ENCODE peak calls at places on chromosomes 16 and 17, in six cellular contexts. P is cardiac fibroblast, O is lower leg skin, Q is fibroblast of pulmonary artery, T is transverse colon, E is Peyer's patch. X is an unnamed sample.
A peak's percentile ranks its signal among the peaks of the same experiment; 100 is the strongest.

GRCh38 chr17:46842835-46843234 is 8.5 kb upstream of the WNT9B start:
- DNase-seq in P (peak; percentile 22), O (no peak), Q (no peak), T (no peak), E (no peak), X (no peak)

GRCh38 chr17:69654981-69655581 is 240.6 kb downstream of the MAP2K6 start:
- DNase-seq in T (no peak), O (no peak), Q (peak; percentile 68), E (no peak), P (peak; percentile 80), X (peak; percentile 85)

GRCh38 chr16:80875616-80876015 is 71.2 kb upstream of the CDYL2 start:
- DNase-seq in P (no peak), Q (peak; percentile 10), O (no peak), E (no peak), T (no peak), X (no peak)

GRCh38 chr17:55607736-55608341 is 96.6 kb upstream of the SMIM36 start:
- DNase-seq in O (no peak), E (peak; percentile 79), Q (peak; percentile 77), T (peak; percentile 73), P (peak; percentile 25), X (no peak)

GRCh38 chr16:62036807-62037135 is 533 bp upstream of the CDH8 start:
- DNase-seq in Q (no peak), T (no peak), O (no peak), E (no peak), P (no peak), X (no peak)

GRCh38 chr16:25109643-25110042 is 1.9 kb upstream of the LCMT1 start:
- DNase-seq in T (peak; percentile 81), Q (peak; percentile 94), O (no peak), P (peak; percentile 98), E (peak; percentile 86), X (peak; percentile 98)

GRCh38 chr17:67759355-67760171 is 41.8 kb downstream of the NOL11 start:
- DNase-seq in Q (peak; percentile 63), O (peak; percentile 84), E (peak; percentile 44), P (peak; percentile 36), T (peak; percentile 13), X (peak; percentile 49)

GRCh38 chr16:8720080-8720966 is 45.9 kb downstream of the ABAT start:
- DNase-seq in P (no peak), E (no peak), T (no peak), Q (no peak), O (no peak), X (no peak)

GRCh38 chr17:3911271-3912053 is 4.8 kb downstream of the P2RX1 start:
- DNase-seq in Q (no peak), E (peak; percentile 92), T (peak; percentile 72), P (no peak), O (no peak), X (no peak)

GRCh38 chr17:66711936-66712335 is 123.0 kb upstream of the CACNG5 start:
- DNase-seq in T (peak; percentile 84), O (peak; percentile 64), Q (no peak), E (peak; percentile 66), P (no peak), X (peak; percentile 18)

GRCh38 chr17:60535382-60536279 is 9.6 kb upstream of the APPBP2 start:
- DNase-seq in Q (peak; percentile 24), O (no peak), P (peak; percentile 69), E (no peak), T (no peak), X (peak; percentile 83)

GRCh38 chr17:20706752-20707372 is 127.3 kb downstream of the CDRT15L2 start:
- DNase-seq in T (peak; percentile 22), P (no peak), Q (no peak), O (no peak), E (peak; percentile 61), X (no peak)

GRCh38 chr17:78873519-78874340 is 29.3 kb downstream of the CEP295NL start:
- DNase-seq in Q (no peak), T (no peak), O (no peak), P (peak; percentile 42), E (no peak), X (peak; percentile 60)

GRCh38 chr17:39196820-39197331 is 593 bp downstream of the CACNB1 start:
- DNase-seq in E (peak; percentile 55), Q (no peak), P (no peak), T (peak; percentile 53), O (no peak), X (no peak)

GRCh38 chr17:39196191-39196819 is 1.2 kb downstream of the CACNB1 start:
- DNase-seq in T (peak; percentile 24), P (no peak), O (no peak), Q (no peak), E (no peak), X (no peak)

GRCh38 chr17:39194985-39195524 is 2.4 kb downstream of the CACNB1 start:
- DNase-seq in Q (no peak), T (no peak), O (no peak), E (no peak), P (no peak), X (no peak)

GRCh38 chr17:39194089-39194984 is 3.1 kb downstream of the CACNB1 start:
- DNase-seq in P (peak; percentile 68), E (no peak), Q (peak; percentile 70), O (no peak), T (peak; percentile 31), X (peak; percentile 85)

GRCh38 chr17:39195568-39196160 is 1.8 kb downstream of the CACNB1 start:
- DNase-seq in T (peak; percentile 29), O (no peak), E (peak; percentile 69), P (no peak), Q (no peak), X (no peak)
- H3K4me3 ChIP-seq in T (no peak overlapping the region), O (no peak overlapping the region), E (no peak overlapping the region), P (no peak overlapping the region), Q (peak overlapping the region; percentile 77), X (peak overlapping the region; percentile 79)

GRCh38 chr17:8223356-8224063 is 13.1 kb upstream of the AURKB start:
- DNase-seq in P (peak; percentile 57), O (peak; percentile 94), Q (peak; percentile 42), T (peak; percentile 74), E (peak; percentile 84), X (peak; percentile 45)
- TF ChIP-seq CTCF in P (peak; percentile 5), O (no peak), Q (peak; percentile 5), T (no peak), E (no peak), X (peak; percentile 8)

GRCh38 chr16:21097151-21097550 is 53.5 kb downstream of the DNAH3 start:
- DNase-seq in Q (peak; percentile 10), T (no peak), E (no peak), O (peak; percentile 7), P (peak; percentile 76), X (peak; percentile 88)
- H3K4me3 ChIP-seq in Q (no peak overlapping the region), T (no peak overlapping the region), E (no peak overlapping the region), O (no peak overlapping the region), P (no peak overlapping the region), X (no peak overlapping the region)

DNA sequence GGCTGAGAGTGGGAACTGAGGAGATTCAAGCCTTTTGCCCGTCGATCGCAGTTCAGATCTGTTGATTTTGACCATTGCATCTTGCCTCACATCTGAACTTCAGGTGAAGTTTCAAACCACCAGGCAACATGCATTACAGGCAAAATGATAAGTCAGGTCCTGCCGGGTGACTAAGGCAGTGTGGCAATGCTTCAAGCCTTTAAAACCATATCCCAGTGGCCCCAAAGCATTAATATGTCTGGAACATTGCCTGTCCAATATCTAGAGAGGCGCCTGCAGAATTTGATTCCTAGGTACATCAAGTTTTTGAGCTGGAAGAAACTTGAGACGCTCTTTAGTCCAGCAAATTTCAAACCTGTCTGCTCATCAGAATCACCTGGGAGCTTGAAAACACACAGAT is 502.8 kb downstream of the MAF start:
- DNase-seq in T (no peak), Q (no peak), E (no peak), P (no peak), O (no peak), X (no peak)
- TF ChIP-seq CTCF in T (no peak), Q (no peak), E (no peak), P (no peak), O (no peak), X (no peak)